ENCODE peak calls at places on chromosomes 2 and 18, in five cellular contexts. P, X, R, N and M are unnamed samples.

GRCh38 chr2:181231886-181232644 is 225.1 kb upstream of the ITGA4 start:
- DNase-seq in R (peak; percentile 20), X (no peak), N (no peak), P (no peak), M (no peak)

GRCh38 chr2:120740375-120740764 is 4.7 kb downstream of the GLI2 start:
- DNase-seq in R (no peak), P (no peak), X (no peak), N (no peak), M (no peak)

GRCh38 chr2:75140288-75140687 is 59.0 kb downstream of the TACR1 start:
- DNase-seq in P (no peak), N (peak; percentile 22), R (no peak), X (no peak), M (peak; percentile 33)

GRCh38 chr2:36667931-36668330 is 28.6 kb upstream of the VIT start:
- DNase-seq in R (no peak), N (no peak), P (no peak), X (no peak), M (no peak)

GRCh38 chr2:141522702-141523101 is 608.1 kb downstream of the LRP1B start:
- DNase-seq in R (no peak), X (no peak), P (no peak), N (no peak), M (no peak)

GRCh38 chr2:7452110-7452851 is 535.1 kb downstream of the RNF144A start:
- DNase-seq in N (no peak), P (no peak), R (no peak), X (no peak), M (no peak)

GRCh38 chr2:180412224-180412623 is 405.1 kb upstream of the CWC22 start:
- DNase-seq in X (no peak), P (no peak), N (no peak), R (no peak), M (no peak)

GRCh38 chr2:228847684-228848083 is 423.4 kb downstream of the PID1 start:
- DNase-seq in N (no peak), R (peak; percentile 38), P (no peak), X (no peak), M (no peak)

GRCh38 chr2:11676640-11677039 is 6.6 kb upstream of the NTSR2 start:
- DNase-seq in X (no peak), N (no peak), P (no peak), R (no peak), M (peak; percentile 25)

DNA sequence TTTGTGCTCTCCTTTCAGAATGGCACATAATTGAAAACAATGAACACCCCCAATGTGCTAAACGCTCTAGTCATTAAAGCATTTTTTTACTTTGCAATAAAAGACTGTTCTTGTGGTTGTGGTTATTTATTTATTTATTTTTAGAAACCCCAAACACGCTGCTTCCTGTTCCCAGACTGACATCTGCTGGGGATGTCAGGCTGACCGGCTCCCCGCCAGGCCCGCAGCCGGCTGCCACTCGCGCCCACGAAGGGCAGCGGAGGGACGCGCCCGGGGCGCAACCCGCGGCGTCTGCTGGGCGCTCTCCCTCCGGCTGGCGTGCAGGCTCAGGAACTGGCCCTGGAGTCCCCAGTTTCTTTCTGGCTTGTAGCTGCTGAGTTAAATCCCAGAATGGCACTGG is 83.1 kb upstream of the SP3 start:
- DNase-seq in R (no peak), P (no peak), N (no peak), X (no peak), M (no peak)
- TF ChIP-seq CTCF in R (no peak), P (no peak), N (no peak), X (no peak), M (no peak)

GRCh38 chr2:146677280-146677679 is 1167.5 kb upstream of the ACVR2A start:
- DNase-seq in X (no peak), N (no peak), R (no peak), P (peak; percentile 5), M (peak; percentile 17)
- TF ChIP-seq CTCF in X (no peak), N (peak; percentile 23), R (peak; percentile 22), P (peak; percentile 52), M (no peak)

DNA sequence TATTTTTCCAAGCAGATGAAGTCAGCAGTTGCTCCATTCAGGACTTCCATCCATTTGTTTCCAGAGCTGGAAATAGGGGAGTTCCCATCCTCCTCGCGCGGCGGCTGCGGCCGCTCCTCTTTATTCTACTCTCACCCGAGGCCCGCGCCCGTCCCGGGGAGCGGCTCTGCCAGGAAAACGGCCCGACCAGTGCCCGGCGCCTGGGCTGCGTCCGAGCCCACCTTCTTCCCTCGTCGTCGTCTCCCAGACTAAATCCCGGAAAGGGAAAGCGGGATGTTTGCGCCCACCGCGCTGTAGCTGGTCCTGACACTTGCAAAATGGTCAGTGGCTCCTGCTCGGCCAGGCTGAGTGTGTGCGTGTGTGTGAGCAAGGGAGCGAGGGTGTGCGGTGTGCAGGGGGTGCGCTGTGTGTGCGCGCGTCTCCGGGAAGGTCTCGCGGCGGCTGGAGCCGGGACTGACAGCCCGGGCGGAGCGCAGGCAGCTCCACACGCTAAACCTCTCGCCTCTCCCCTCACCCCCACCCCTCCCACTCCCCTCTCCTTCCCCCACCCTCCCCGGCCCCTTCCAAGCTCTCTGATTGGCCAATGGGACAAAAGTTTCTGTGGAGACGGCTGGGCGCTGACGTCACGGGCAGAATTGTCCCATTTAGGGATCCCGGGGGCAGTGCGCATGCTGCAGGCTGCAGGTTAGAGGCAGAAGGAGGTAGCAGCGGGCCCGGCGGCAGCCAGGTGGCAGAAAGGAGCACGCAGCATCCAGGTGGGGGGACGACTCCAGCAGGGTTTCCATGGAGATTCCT is at the start of gene NOL4:
- DNase-seq in P (peak; percentile 39), N (peak; percentile 95), X (no peak), R (no peak), M (peak; percentile 7)
- TF ChIP-seq CTCF in P (peak; percentile 70), N (peak; percentile 41), X (no peak), R (no peak), M (peak; percentile 14)

DNA sequence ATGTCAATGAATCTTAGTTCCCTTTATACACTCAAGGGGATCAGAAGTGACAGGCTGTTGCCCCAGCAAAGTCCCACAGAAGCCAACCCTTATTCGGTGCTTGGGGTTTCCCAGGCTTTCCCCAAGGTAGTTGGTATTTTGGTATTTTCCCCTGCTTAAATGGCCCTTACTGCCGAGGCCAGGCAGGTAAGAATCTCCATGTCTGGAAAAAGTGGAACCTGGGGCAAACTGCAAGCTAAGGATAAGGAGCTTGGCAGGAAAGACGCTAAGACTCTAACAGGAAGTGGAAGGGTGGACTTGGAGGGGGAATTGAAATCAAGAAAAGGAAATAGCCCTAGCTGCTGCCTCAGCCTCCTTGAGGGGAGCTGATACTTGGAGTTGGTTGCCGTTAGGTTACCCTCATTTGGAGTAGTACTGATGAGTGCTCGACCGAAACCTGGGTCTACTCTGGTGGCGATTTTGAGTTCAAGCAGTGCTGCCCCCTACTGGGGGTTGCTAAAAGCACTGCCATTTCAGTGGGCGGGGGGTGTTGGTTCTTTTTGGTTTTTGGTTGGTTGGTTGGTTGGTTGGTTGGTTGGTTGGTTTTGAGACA is 3.3 kb upstream of the GPBAR1 start:
- DNase-seq in N (peak; percentile 71), P (no peak), R (no peak), X (no peak), M (peak; percentile 56)
- TF ChIP-seq CTCF in N (peak; percentile 79), P (peak; percentile 63), R (peak; percentile 80), X (no peak), M (peak; percentile 63)

GRCh38 chr2:1769703-1770422 is 25.5 kb upstream of the PXDN start:
- DNase-seq in P (peak; percentile 53), N (peak; percentile 63), R (peak; percentile 13), X (no peak), M (peak; percentile 81)
- TF ChIP-seq CTCF in P (peak; percentile 92), N (peak; percentile 92), R (peak; percentile 92), X (no peak), M (peak; percentile 93)